ENCODE peak calls at places on chromosomes 3 and 15, in eight cellular contexts. K is neuronal stem cell, F is fibroblast of pulmonary artery, D is lower lobe of right lung, P is sigmoid colon, A is epithelial cell of esophagus, Y is fibroblast of mammary gland, X is A549. E is an unnamed sample.

GRCh38 chr3:37521403-37521802 is 340.3 kb upstream of the CTDSPL start:
- DNase-seq in K (no peak), F (no peak), D (no peak), P (no peak), A (no peak), Y (no peak), X (no peak), E (no peak)

GRCh38 chr3:160801386-160802118 is 45.5 kb downstream of the PPM1L start:
- DNase-seq in K (no peak), F (peak), D (peak), P (peak), A (peak), Y (peak), X (no peak), E (peak)

GRCh38 chr3:79367066-79367465 is 400.7 kb downstream of the ROBO1 start:
- DNase-seq in K (no peak), F (peak), D (no peak), P (no peak), A (peak), Y (peak), X (no peak), E (no peak)

GRCh38 chr15:82810863-82811421 is 1.5 kb downstream of the WHAMM start:
- DNase-seq in K (no peak), F (peak), D (no peak), P (no peak), A (peak), Y (no peak), X (no peak), E (no peak)

GRCh38 chr3:71984843-71985594 is 200.1 kb upstream of the PROK2 start:
- DNase-seq in K (no peak), F (no peak), D (no peak), P (no peak), A (no peak), Y (no peak), X (no peak), E (no peak)

GRCh38 chr3:98188553-98188952 is 22.1 kb downstream of the OR5H15 start:
- DNase-seq in K (no peak), F (no peak), D (no peak), P (no peak), A (no peak), Y (no peak), X (peak), E (no peak)

GRCh38 chr3:53570086-53570485 is 75.7 kb downstream of the CACNA1D start:
- DNase-seq in K (no peak), F (no peak), D (no peak), P (no peak), A (no peak), Y (no peak), X (no peak), E (no peak)

GRCh38 chr3:161500057-161500836 is 3.6 kb downstream of the OTOL1 start:
- DNase-seq in K (no peak), F (peak), D (no peak), P (no peak), A (peak), Y (peak), X (no peak), E (no peak)

GRCh38 chr3:19994796-19995195 is 17.3 kb downstream of the PP2D1 start:
- DNase-seq in K (no peak), F (no peak), D (no peak), P (no peak), A (peak), Y (peak), X (no peak), E (no peak)

GRCh38 chr3:140441006-140441405 is 236.9 kb upstream of the TRIM42 start:
- DNase-seq in K (no peak), F (peak), D (no peak), P (no peak), A (peak), Y (peak), X (peak), E (peak)

GRCh38 chr3:160784853-160785252 is 28.8 kb downstream of the PPM1L start:
- DNase-seq in K (no peak), F (no peak), D (no peak), P (no peak), A (peak), Y (no peak), X (no peak), E (no peak)

GRCh38 chr3:122728756-122729514 is 48.3 kb downstream of the PARP14 start:
- DNase-seq in K (no peak), F (no peak), D (no peak), P (no peak), A (no peak), Y (no peak), X (no peak), E (no peak)

GRCh38 chr3:106336619-106337018 is 467.8 kb upstream of the CBLB start:
- DNase-seq in K (no peak), F (no peak), D (no peak), P (no peak), A (no peak), Y (no peak), X (no peak), E (no peak)

GRCh38 chr3:106337116-106337515 is 468.3 kb upstream of the CBLB start:
- DNase-seq in K (no peak), F (no peak), D (no peak), P (no peak), A (peak), Y (peak), X (no peak), E (no peak)

GRCh38 chr3:106341090-106341489 is 472.3 kb upstream of the CBLB start:
- DNase-seq in K (no peak), F (peak), D (no peak), P (peak), A (no peak), Y (peak), X (no peak), E (no peak)

GRCh38 chr3:106339551-106339950 is 470.7 kb upstream of the CBLB start:
- DNase-seq in K (no peak), F (peak), D (no peak), P (no peak), A (peak), Y (peak), X (no peak), E (no peak)

GRCh38 chr3:106338582-106339219 is 469.9 kb upstream of the CBLB start:
- DNase-seq in K (no peak), F (no peak), D (no peak), P (no peak), A (no peak), Y (no peak), X (no peak), E (no peak)
- H3K4me3 ChIP-seq in K (no peak), F (no peak), D (no peak), P (no peak), A (no peak), Y (no peak), X (no peak), E (no peak)

DNA sequence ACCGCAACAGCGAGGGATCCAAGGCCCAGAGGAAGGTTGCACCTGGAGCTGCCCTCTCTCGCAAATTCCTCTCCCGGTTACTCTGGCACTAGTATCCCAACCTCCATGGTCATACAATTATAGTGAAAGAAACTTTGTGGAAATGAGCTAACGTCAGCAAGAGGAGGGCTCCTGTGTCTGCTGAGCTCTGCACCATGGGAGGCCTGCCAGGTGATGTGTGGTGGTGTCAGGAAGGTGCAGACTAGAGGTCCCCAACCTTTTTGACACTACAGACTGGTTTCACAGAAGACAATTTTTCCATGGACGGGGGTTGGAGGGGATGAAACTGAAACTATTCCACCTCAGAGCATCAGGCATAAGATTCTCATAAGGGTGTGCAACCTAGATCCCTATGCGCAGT is 13.2 kb upstream of the IQCF6 start:
- DNase-seq in K (no peak), F (no peak), D (no peak), P (no peak), A (no peak), Y (no peak), X (no peak), E (no peak)
- H3K4me3 ChIP-seq in K (no peak), F (no peak), D (no peak), P (no peak), A (no peak), Y (no peak), X (no peak), E (no peak)

DNA sequence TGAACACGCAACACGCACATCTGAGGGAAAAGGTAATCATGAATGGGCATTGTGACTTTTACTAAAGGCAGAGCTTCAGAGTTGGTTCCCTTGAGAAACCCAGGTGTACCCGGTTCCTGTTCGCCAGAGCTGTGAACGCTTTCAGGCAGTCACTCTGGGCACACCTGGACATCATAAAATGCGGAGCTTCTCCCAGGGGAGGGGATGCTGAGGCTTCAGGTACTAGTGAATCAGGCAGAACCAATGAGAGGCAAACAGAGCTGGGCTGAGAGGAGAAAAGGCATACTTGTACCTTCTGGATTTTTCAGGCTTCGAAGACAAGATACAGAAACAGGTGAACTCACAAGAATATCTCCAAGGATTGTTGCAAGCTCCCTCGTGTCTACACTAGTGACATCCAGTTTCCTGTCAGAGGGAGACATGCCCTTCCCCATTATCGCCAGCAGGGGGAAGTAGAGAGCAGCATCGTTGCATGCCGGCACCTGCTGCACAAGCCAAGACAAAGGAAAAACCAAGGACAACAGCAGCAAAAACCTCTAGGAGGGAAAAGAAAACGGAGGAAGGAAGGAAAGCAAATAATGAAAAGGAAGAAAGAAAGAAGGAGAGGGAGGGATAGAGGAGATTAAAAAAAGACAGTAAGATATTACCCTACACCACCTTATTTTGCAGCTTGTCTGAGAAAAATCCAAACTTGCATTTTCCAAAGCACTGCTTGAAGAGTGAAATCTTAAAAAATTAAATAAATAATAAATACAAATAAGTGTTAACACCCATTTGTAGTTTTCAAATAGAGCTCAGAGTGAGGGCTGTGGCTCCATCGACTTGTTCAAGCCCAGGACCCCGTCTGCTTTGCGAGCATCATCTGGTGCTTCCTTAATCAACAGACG is 2.0 kb downstream of the AHSG start:
- DNase-seq in K (peak), F (peak), D (peak), P (peak), A (peak), Y (peak), X (peak), E (peak)
- H3K4me3 ChIP-seq in K (no peak), F (no peak), D (no peak), P (no peak), A (no peak), Y (no peak), X (no peak), E (no peak)

DNA sequence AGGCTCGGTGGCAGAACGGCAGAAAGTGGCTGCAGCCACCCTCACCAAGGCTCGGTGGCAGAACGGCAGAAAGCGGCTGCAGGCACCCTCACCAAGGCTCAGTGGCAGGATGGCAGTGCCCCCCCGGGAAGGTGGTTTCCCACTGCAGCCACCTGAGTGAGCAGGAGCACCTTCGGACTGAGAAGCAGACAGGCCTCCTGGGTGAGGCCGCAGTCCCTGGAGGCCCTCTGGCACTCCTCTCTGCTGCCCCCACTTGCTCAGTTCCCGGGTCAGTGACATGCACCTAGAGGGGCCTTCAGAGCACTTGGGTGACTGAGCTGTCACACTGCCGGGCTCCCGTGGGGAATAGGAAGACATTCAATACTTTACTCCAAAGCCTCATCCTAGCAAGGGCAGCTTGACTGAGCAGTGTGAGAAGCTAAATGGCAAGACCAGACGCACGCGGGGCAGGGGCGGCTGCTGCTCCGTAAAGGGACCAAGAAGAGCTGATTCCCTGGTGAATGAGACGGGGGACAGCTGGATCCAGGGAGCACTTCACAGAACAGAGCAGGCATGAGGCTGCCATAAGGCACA is 62.7 kb downstream of the PCSK6 start:
- DNase-seq in K (no peak), F (no peak), D (no peak), P (no peak), A (no peak), Y (no peak), X (no peak), E (no peak)
- H3K4me3 ChIP-seq in K (no peak), F (no peak), D (no peak), P (no peak), A (no peak), Y (no peak), X (no peak), E (no peak)

GRCh38 chr15:47717036-47717611 is at the start of gene SEMA6D:
- DNase-seq in K (peak), F (peak), D (peak), P (peak), A (peak), Y (peak), X (peak), E (peak)

GRCh38 chr15:47719730-47720129 is 2.4 kb downstream of the SEMA6D start:
- DNase-seq in K (no peak), F (no peak), D (no peak), P (no peak), A (no peak), Y (no peak), X (no peak), E (no peak)

GRCh38 chr15:47715856-47716445 is 1.4 kb upstream of the SEMA6D start:
- DNase-seq in K (peak), F (peak), D (no peak), P (no peak), A (no peak), Y (peak), X (no peak), E (no peak)

GRCh38 chr15:47720555-47720954 is 3.2 kb downstream of the SEMA6D start:
- DNase-seq in K (no peak), F (no peak), D (no peak), P (no peak), A (no peak), Y (no peak), X (no peak), E (no peak)

GRCh38 chr15:47718474-47719440 is 1.5 kb downstream of the SEMA6D start:
- DNase-seq in K (no peak), F (peak), D (no peak), P (no peak), A (peak), Y (no peak), X (no peak), E (no peak)
- H3K4me3 ChIP-seq in K (peak), F (peak), D (peak), P (peak), A (peak), Y (peak), X (peak), E (peak)